ENCODE peak calls at places on chromosomes 12 and 14, in eight cellular contexts. Q, Y, M, E, K, H, R and D are unnamed samples.

GRCh38 chr12:27505124-27505523 is 18.9 kb upstream of the PPFIBP1 start:
- DNase-seq in Q (no peak), Y (peak; percentile 67), M (no peak), E (no peak), K (no peak), H (no peak), R (no peak), D (no peak)

GRCh38 chr12:20004951-20005350 is 363.4 kb upstream of the PDE3A start:
- DNase-seq in Q (no peak), Y (no peak), M (no peak), E (no peak), K (no peak), H (no peak), R (no peak), D (no peak)

GRCh38 chr12:108772247-108772646 is 40.9 kb upstream of the CORO1C start:
- DNase-seq in Q (no peak), Y (no peak), M (no peak), E (no peak), K (no peak), H (peak; percentile 44), R (peak; percentile 81), D (peak; percentile 89)

GRCh38 chr14:72169521-72169920 is 237.3 kb downstream of the RGS6 start:
- DNase-seq in Q (no peak), Y (no peak), M (no peak), E (no peak), K (no peak), H (no peak), R (no peak), D (no peak)

GRCh38 chr12:94435511-94435927 is 24.1 kb downstream of the CEP83 start:
- DNase-seq in Q (no peak), Y (no peak), M (no peak), E (no peak), K (no peak), H (no peak), R (no peak), D (no peak)

GRCh38 chr12:23941780-23942179 is 7.7 kb downstream of the SOX5 start:
- DNase-seq in Q (no peak), Y (no peak), M (no peak), E (no peak), K (no peak), H (no peak), R (no peak), D (no peak)

GRCh38 chr14:96094656-96095055 is 55.5 kb downstream of the C14orf132 start:
- DNase-seq in Q (no peak), Y (no peak), M (no peak), E (no peak), K (no peak), H (no peak), R (no peak), D (no peak)

GRCh38 chr14:102906616-102907302 is 15.7 kb upstream of the AMN start:
- DNase-seq in Q (no peak), Y (no peak), M (no peak), E (no peak), K (peak; percentile 53), H (no peak), R (no peak), D (no peak)

GRCh38 chr12:25806271-25806670 is 152.2 kb upstream of the RASSF8 start:
- DNase-seq in Q (no peak), Y (peak; percentile 64), M (no peak), E (no peak), K (no peak), H (no peak), R (no peak), D (no peak)

GRCh38 chr12:54021432-54022013 is 6.7 kb upstream of the HOXC6 start:
- DNase-seq in Q (no peak), Y (no peak), M (peak; percentile 47), E (no peak), K (no peak), H (no peak), R (peak; percentile 85), D (peak; percentile 78)

GRCh38 chr12:98745578-98746391 is 100.7 kb downstream of the APAF1 start:
- DNase-seq in Q (no peak), Y (peak; percentile 21), M (peak; percentile 33), E (no peak), K (no peak), H (no peak), R (no peak), D (no peak)

GRCh38 chr12:108761226-108761625 is 29.9 kb upstream of the CORO1C start:
- DNase-seq in Q (no peak), Y (no peak), M (no peak), E (no peak), K (no peak), H (no peak), R (peak; percentile 22), D (no peak)

GRCh38 chr12:117228239-117228638 is 38.0 kb upstream of the FBXO21 start:
- DNase-seq in Q (no peak), Y (no peak), M (no peak), E (no peak), K (no peak), H (no peak), R (no peak), D (no peak)

GRCh38 chr14:89319687-89320086 is 97.3 kb downstream of the FOXN3 start:
- DNase-seq in Q (no peak), Y (no peak), M (no peak), E (no peak), K (no peak), H (no peak), R (no peak), D (no peak)

GRCh38 chr12:107574691-107575090 is 110.9 kb upstream of the PWP1 start:
- DNase-seq in Q (no peak), Y (no peak), M (no peak), E (no peak), K (no peak), H (no peak), R (no peak), D (no peak)

GRCh38 chr12:87820524-87821194 is 208.5 kb downstream of the C12orf50 start:
- DNase-seq in Q (no peak), Y (peak; percentile 44), M (no peak), E (no peak), K (no peak), H (no peak), R (no peak), D (no peak)

GRCh38 chr14:85218982-85219381 is 311.0 kb upstream of the FLRT2 start:
- DNase-seq in Q (no peak), Y (no peak), M (no peak), E (no peak), K (no peak), H (no peak), R (no peak), D (no peak)

GRCh38 chr12:131267576-131267975 is 313.9 kb downstream of the ADGRD1 start:
- DNase-seq in Q (no peak), Y (no peak), M (no peak), E (no peak), K (no peak), H (no peak), R (no peak), D (no peak)

GRCh38 chr12:6167327-6168280 is 32.6 kb upstream of the CD9 start:
- DNase-seq in Q (peak; percentile 58), Y (peak; percentile 94), M (peak; percentile 36), E (no peak), K (peak; percentile 88), H (no peak), R (no peak), D (peak; percentile 47)

GRCh38 chr14:52918486-52918885 is 32.4 kb downstream of the FERMT2 start:
- DNase-seq in Q (no peak), Y (peak; percentile 49), M (no peak), E (no peak), K (no peak), H (no peak), R (no peak), D (no peak)

DNA sequence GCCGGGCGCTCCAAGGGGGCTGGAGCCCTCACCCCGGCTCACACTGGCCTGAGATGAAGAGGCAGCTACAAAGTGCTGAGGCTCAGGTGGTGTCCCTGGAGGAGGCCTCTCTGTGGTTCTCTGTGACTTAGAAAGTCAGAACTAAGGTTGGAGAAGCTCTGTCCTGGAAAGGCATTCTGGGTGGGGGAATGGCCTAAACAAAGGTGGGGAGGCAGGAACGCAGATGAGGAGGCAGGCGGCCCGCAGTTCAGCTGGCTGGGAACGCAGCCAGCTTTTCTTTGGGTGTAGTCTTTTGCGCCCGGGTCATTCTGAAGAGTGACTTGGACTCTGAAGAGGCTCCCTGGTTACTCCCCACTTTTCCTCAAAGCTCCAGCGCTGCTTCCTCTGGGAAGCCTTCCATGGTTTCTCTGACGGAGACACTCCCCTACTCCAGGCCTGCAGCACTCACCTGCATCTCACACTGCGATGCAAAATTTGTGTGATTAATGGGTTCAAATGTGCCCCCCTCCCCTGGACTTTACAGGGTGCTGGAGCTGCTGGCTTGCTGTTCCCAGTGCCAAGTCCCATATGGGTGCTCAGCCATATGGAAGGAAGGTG is 50.5 kb upstream of the DLK1 start:
- DNase-seq in Q (no peak), Y (no peak), M (no peak), E (no peak), K (no peak), H (no peak), R (no peak), D (no peak)
- H3K4me1 ChIP-seq in Q (no peaks in the 10 kb centered on the region), Y (peaks cover 11% of the 10 kb centered on the region), M (peaks cover 32% of the 10 kb centered on the region), E (peaks cover 11% of the 10 kb centered on the region), K (peaks cover 29% of the 10 kb centered on the region), H (peaks cover 51% of the 10 kb centered on the region), R (peaks cover 17% of the 10 kb centered on the region), D (peaks cover 15% of the 10 kb centered on the region)

GRCh38 chr12:62600038-62600437 is 133.4 kb downstream of the MON2 start:
- DNase-seq in Q (no peak), Y (peak; percentile 3), M (no peak), E (no peak), K (no peak), H (no peak), R (no peak), D (no peak)
- TF ChIP-seq CTCF in Q (no peak), Y (peak; percentile 4), M (no peak), E (peak; percentile 32), K (no peak), H (no peak), R (no peak), D (no peak)

GRCh38 chr12:68508536-68509050 is 102.1 kb upstream of the RAP1B start:
- DNase-seq in Q (no peak), Y (no peak), M (no peak), E (no peak), K (no peak), H (no peak), R (no peak), D (no peak)

GRCh38 chr12:68506619-68507018 is 104.1 kb upstream of the RAP1B start:
- DNase-seq in Q (no peak), Y (no peak), M (no peak), E (no peak), K (no peak), H (no peak), R (no peak), D (no peak)

GRCh38 chr12:68510394-68510793 is 100.3 kb upstream of the RAP1B start:
- DNase-seq in Q (no peak), Y (no peak), M (no peak), E (no peak), K (no peak), H (no peak), R (no peak), D (no peak)

GRCh38 chr12:68507657-68508056 is 103.0 kb upstream of the RAP1B start:
- DNase-seq in Q (no peak), Y (no peak), M (no peak), E (no peak), K (no peak), H (no peak), R (no peak), D (no peak)

GRCh38 chr12:68505915-68506314 is 104.8 kb upstream of the RAP1B start:
- DNase-seq in Q (no peak), Y (no peak), M (no peak), E (no peak), K (no peak), H (no peak), R (no peak), D (no peak)
- H3K27ac ChIP-seq in Q (no peak overlapping the region), Y (no peak overlapping the region), M (no peak overlapping the region), E (no peak overlapping the region), K (no peak overlapping the region), H (no peak overlapping the region), R (no peak overlapping the region), D (no peak overlapping the region)

GRCh38 chr12:57839996-57840395 is 6.5 kb downstream of the CTDSP2 start:
- DNase-seq in Q (no peak), Y (no peak), M (peak; percentile 40), E (no peak), K (no peak), H (no peak), R (peak; percentile 88), D (peak; percentile 87)
- H3K4me1 ChIP-seq in Q (peaks cover 94% of the 10 kb centered on the region), Y (peaks cover 60% of the 10 kb centered on the region), M (peaks cover 44% of the 10 kb centered on the region), E (peaks cover 84% of the 10 kb centered on the region), K (peaks cover 93% of the 10 kb centered on the region), H (peaks cover 98% of the 10 kb centered on the region), R (peaks cover 94% of the 10 kb centered on the region), D (peaks cover 97% of the 10 kb centered on the region)